ENCODE peak calls at places on chromosomes 5 and 9, in four cellular contexts. S is HepG2, D is A549, M is K562. A is an unnamed sample.
A peak's percentile ranks its signal among the peaks of the same experiment; 100 is the strongest.

GRCh38 chr5:61301820-61302563 is 30.1 kb upstream of the ZSWIM6 start:
- DNase-seq in M (no peak), D (peak; percentile 90), S (peak; percentile 98), A (peak; percentile 100)

GRCh38 chr5:100872409-100873190 is 30.5 kb downstream of the ST8SIA4 start:
- DNase-seq in M (no peak), D (no peak), S (no peak), A (no peak)

GRCh38 chr5:1295650-1296037 is 776 bp upstream of the TERT start:
- DNase-seq in M (no peak), D (no peak), S (no peak), A (no peak)

GRCh38 chr5:170640731-170641588 is 137.1 kb downstream of the KCNIP1 start:
- DNase-seq in M (no peak), S (no peak), D (no peak), A (no peak)

GRCh38 chr5:87029951-87030350 is 237.7 kb upstream of the RASA1 start:
- DNase-seq in D (no peak), S (no peak), M (no peak), A (no peak)

GRCh38 chr9:706606-707451 is 134.7 kb upstream of the DMRT1 start:
- DNase-seq in M (peak; percentile 1), S (peak; percentile 85), D (no peak), A (peak; percentile 75)

GRCh38 chr5:178993236-178993765 is 1.8 kb downstream of the GRM6 start:
- DNase-seq in M (no peak), D (no peak), S (no peak), A (no peak)

GRCh38 chr5:157222506-157223230 is 42.0 kb downstream of the ITK start:
- DNase-seq in S (no peak), M (no peak), D (no peak), A (peak; percentile 35)

GRCh38 chr5:115116001-115116400 is 53.7 kb downstream of the TRIM36 start:
- DNase-seq in S (no peak), M (no peak), D (no peak), A (no peak)

GRCh38 chr5:172133359-172134029 is 54.5 kb downstream of the STK10 start:
- DNase-seq in D (no peak), S (no peak), M (no peak), A (peak; percentile 92)

GRCh38 chr5:172071244-172071875 is 64.9 kb upstream of the FBXW11 start:
- DNase-seq in D (no peak), M (no peak), S (no peak), A (no peak)

GRCh38 chr9:129863059-129863690 is 27.9 kb downstream of the USP20 start:
- DNase-seq in D (no peak), M (peak; percentile 100), S (no peak), A (peak; percentile 81)

GRCh38 chr5:17056056-17056690 is 120.1 kb upstream of the MYO10 start:
- DNase-seq in D (no peak), S (no peak), M (no peak), A (no peak)

GRCh38 chr5:80255425-80255751 is 460 bp downstream of the SERINC5 start:
- DNase-seq in M (peak; percentile 66), S (no peak), D (peak; percentile 72), A (peak; percentile 50)

GRCh38 chr9:89469003-89469402 is 28.9 kb downstream of the SEMA4D start:
- DNase-seq in M (no peak), S (no peak), D (no peak), A (no peak)

GRCh38 chr9:131925677-131926076 is 154.0 kb downstream of the MED27 start:
- DNase-seq in M (no peak), S (no peak), D (no peak), A (no peak)

GRCh38 chr9:109351032-109351431 is 30.2 kb upstream of the EPB41L4B start:
- DNase-seq in D (no peak), S (no peak), M (no peak), A (no peak)

GRCh38 chr5:178793156-178793555 is 62.7 kb upstream of the ZNF354A start:
- DNase-seq in S (peak; percentile 21), M (peak; percentile 18), D (no peak), A (no peak)

GRCh38 chr9:87606921-87607521 is 109.4 kb downstream of the DAPK1 start:
- DNase-seq in S (no peak), D (peak; percentile 24), M (no peak), A (peak; percentile 59)

GRCh38 chr5:143244000-143244736 is 159.3 kb downstream of the NR3C1 start:
- DNase-seq in D (peak; percentile 81), S (peak; percentile 62), M (no peak), A (peak; percentile 98)

GRCh38 chr9:93710370-93710723 is 134.0 kb downstream of the PHF2 start:
- DNase-seq in S (no peak), M (no peak), D (no peak), A (no peak)

GRCh38 chr5:31815394-31815793 is 176.5 kb downstream of the PDZD2 start:
- DNase-seq in M (no peak), D (no peak), S (no peak), A (no peak)

GRCh38 chr5:126674145-126674544 is 73.4 kb downstream of the PHAX start:
- DNase-seq in D (no peak), S (no peak), M (no peak), A (no peak)

GRCh38 chr5:135140805-135141204 is 106.8 kb upstream of the PITX1 start:
- DNase-seq in S (no peak), D (peak; percentile 47), M (no peak), A (peak; percentile 51)
- TF ChIP-seq MAZ in S (no peak), D (no peak), M (no peak), A (no peak)

DNA sequence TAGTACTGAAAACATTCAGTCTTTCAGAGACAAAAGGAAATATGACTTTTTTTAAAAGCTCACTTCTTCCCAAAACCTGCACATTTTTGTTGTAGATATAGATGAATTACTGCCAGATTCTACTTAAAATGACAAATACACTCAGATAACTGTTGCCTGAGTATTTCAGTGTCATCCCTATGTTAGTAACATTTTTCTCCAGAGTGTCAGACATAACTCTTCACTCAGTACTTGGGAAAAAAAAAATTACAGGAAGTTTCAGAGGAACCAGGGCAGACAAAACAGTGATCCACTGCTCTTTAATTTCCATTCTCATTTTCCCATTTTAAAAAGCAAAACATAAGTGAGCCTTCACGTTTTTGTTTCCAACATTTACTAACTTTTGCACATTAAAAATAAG is 79.3 kb upstream of the ITGA1 start:
- DNase-seq in S (no peak), M (no peak), D (no peak), A (no peak)
- TF ChIP-seq MAZ in S (no peak), M (no peak), D (no peak), A (no peak)

GRCh38 chr5:139402561-139403158 is 1.2 kb downstream of the SPATA24 start:
- DNase-seq in M (peak; percentile 70), D (peak; percentile 72), S (peak; percentile 49), A (no peak)
- TF ChIP-seq MAZ in M (no peak), D (no peak), S (no peak), A (no peak)

GRCh38 chr5:145478651-145479050 is 356.5 kb downstream of the PRELID2 start:
- DNase-seq in S (no peak), M (no peak), D (no peak), A (peak; percentile 76)

GRCh38 chr5:145479271-145479670 is 355.9 kb downstream of the PRELID2 start:
- DNase-seq in D (no peak), M (no peak), S (no peak), A (no peak)

GRCh38 chr5:145484195-145484594 is 350.9 kb downstream of the PRELID2 start:
- DNase-seq in S (no peak), D (peak; percentile 38), M (no peak), A (peak; percentile 92)

GRCh38 chr5:145479862-145480261 is 355.3 kb downstream of the PRELID2 start:
- DNase-seq in S (no peak), D (no peak), M (no peak), A (peak; percentile 56)

DNA sequence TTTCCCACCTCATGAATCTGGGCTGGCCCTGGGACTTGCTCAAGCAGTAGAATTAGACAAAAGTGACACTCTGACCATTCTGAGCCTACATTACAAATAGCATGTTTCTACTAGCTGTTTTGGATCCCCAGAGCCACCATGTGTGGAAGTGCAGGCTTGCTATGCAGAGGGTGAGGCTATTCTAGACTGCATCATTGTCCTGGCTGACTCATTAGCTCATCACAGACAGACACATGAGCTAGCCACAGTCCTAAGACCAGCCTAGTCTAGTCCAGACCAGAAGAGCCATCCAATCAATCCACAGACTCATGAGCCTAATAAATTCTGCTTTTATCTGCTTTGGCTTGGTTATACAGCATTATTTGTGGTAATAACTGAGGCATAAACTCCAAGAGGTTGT is 351.9 kb downstream of the PRELID2 start:
- DNase-seq in M (no peak), S (no peak), D (no peak), A (peak; percentile 66)
- TF ChIP-seq MAZ in M (no peak), S (no peak), D (no peak), A (no peak)

GRCh38 chr5:141756196-141756595 is 74.2 kb upstream of the ARAP3 start:
- DNase-seq in D (no peak), M (no peak), S (no peak), A (no peak)

GRCh38 chr5:141757402-141757801 is 75.4 kb upstream of the ARAP3 start:
- DNase-seq in D (peak; percentile 72), S (no peak), M (peak; percentile 42), A (peak; percentile 41)

GRCh38 chr5:141758316-141758965 is 76.4 kb upstream of the ARAP3 start:
- DNase-seq in M (no peak), S (no peak), D (no peak), A (no peak)

GRCh38 chr5:141753143-141753970 is 71.3 kb upstream of the ARAP3 start:
- DNase-seq in S (no peak), M (no peak), D (no peak), A (no peak)

DNA sequence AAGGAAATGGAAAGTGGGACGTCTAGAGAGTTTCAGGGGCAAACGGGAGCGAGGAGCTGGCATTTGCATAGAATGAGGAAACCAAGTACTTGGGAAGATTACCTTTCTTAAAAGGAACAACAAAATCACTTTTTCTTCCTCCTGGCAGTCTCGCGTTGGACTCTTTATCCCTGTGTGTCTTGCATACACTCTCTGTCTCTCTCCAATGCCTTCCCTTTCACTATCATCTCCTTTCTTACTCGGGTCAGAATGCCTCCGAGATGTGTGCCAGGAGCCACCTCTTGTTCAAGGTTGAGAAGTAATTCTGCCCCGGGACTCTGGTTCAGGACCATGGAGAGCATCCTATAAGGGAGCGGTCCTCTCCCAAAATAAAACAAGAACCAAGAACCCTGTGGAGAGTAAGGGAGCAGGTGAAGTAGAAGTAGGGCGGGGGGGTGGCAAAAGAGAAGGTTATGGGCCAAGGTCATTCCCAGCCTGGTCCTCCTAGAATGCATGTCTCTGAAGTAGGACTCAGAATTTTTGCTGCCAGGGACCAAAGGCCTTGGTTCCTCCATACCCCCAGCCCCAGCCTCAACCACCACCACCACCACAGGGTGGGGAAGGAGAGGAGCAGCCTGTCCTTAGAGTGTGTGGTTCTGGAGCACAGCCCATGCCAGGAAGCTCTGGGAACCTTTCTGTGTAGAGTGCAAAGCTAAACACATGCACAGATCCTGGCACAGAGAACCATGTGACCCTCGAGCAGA is 72.1 kb upstream of the ARAP3 start:
- DNase-seq in S (no peak), D (peak; percentile 41), M (peak; percentile 57), A (peak; percentile 24)
- TF ChIP-seq MAZ in S (no peak), D (no peak), M (no peak), A (no peak)

GRCh38 chr5:55993013-55993412 is 1.8 kb downstream of the IL6ST start:
- DNase-seq in D (no peak), M (no peak), S (no peak), A (peak; percentile 48)
- TF ChIP-seq MAZ in D (no peak), M (no peak), S (no peak), A (no peak)

GRCh38 chr9:12955510-12956163 is 180.8 kb downstream of the LURAP1L start:
- DNase-seq in D (no peak), M (no peak), S (no peak), A (no peak)
- TF ChIP-seq MAZ in D (no peak), M (no peak), S (no peak), A (no peak)